ENCODE peak calls at places on chromosomes 6 and 20, in four cellular contexts. P is neuronal stem cell, E is H9, N is mesenchymal stem cell. I is an unnamed sample.

GRCh38 chr6:84860954-84861353 is 96.6 kb upstream of the TBX18 start:
- DNase-seq in E (no peak), P (no peak), N (no peak), I (no peak)

GRCh38 chr20:57023007-57023406 is 243.4 kb downstream of the BMP7 start:
- DNase-seq in E (no peak), N (no peak), P (no peak), I (no peak)

GRCh38 chr6:21593412-21593926 is at the start of gene SOX4:
- DNase-seq in N (peak; percentile 99), P (peak; percentile 93), E (peak; percentile 97), I (peak; percentile 90)

GRCh38 chr20:31841928-31842327 is 3.5 kb downstream of the FOXS1 start:
- DNase-seq in N (peak; percentile 43), P (no peak), E (no peak), I (no peak)

GRCh38 chr6:25006565-25007001 is 70.8 kb upstream of the RIPOR2 start:
- DNase-seq in P (no peak), E (no peak), N (peak; percentile 68), I (peak; percentile 45)

GRCh38 chr20:56986476-56986875 is 280.0 kb downstream of the BMP7 start:
- DNase-seq in N (no peak), E (no peak), P (no peak), I (no peak)

GRCh38 chr6:121263742-121264141 is 70.5 kb downstream of the TBC1D32 start:
- DNase-seq in E (no peak), P (no peak), N (no peak), I (no peak)

GRCh38 chr20:49891486-49891885 is 23.8 kb downstream of the SPATA2 start:
- DNase-seq in E (no peak), P (no peak), N (no peak), I (no peak)

GRCh38 chr6:79526897-79527296 is 10.3 kb downstream of the LCA5 start:
- DNase-seq in E (no peak), N (no peak), P (no peak), I (no peak)

GRCh38 chr6:116369540-116370327 is 1.0 kb upstream of the DSE start:
- DNase-seq in P (no peak), E (no peak), N (no peak), I (no peak)

GRCh38 chr6:44782198-44782597 is 394.7 kb downstream of the CDC5L start:
- DNase-seq in P (no peak), E (no peak), N (no peak), I (no peak)
- H4K91ac ChIP-seq in P (no peak overlapping the region), E (no peak overlapping the region), N (no peak overlapping the region), I (no peak overlapping the region)

GRCh38 chr6:142361345-142361744 is 59.5 kb downstream of the ADGRG6 start:
- DNase-seq in P (no peak), E (no peak), N (peak; percentile 86), I (no peak)
- H2AK5ac ChIP-seq in P (no peak overlapping the region), E (no peak overlapping the region), N (peak overlapping the region; percentile 7), I (no peak overlapping the region)

DNA sequence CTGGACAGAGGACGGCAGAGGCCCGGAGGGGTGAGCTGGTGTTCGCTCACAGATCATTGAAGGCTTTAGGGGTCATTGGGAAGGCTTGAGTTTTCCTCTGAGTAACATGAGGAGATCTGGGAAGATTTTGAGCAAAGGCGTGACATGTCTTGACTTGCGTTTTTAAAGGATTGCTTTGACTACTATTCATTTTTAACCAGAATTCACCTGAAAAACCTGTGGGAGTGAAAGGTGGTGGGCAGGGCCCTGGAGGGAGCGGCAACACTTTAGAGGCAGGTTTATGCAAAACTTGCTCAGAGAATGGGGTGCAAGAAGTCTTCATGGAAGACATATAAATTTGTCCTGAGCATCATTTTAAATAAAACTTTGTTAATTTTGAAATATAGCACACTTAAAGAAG is 72.2 kb upstream of the EEF1E1 start:
- DNase-seq in N (no peak), E (no peak), P (no peak), I (no peak)
- H2BK12ac ChIP-seq in N (no peak overlapping the region), E (no peak overlapping the region), P (no peak overlapping the region), I (peak overlapping the region; percentile 88)

GRCh38 chr6:8825726-8826125 is 390.4 kb upstream of the SLC35B3 start:
- DNase-seq in N (no peak), E (no peak), P (no peak), I (no peak)
- H4K91ac ChIP-seq in N (no peak overlapping the region), E (no peak overlapping the region), P (no peak overlapping the region), I (no peak overlapping the region)

DNA sequence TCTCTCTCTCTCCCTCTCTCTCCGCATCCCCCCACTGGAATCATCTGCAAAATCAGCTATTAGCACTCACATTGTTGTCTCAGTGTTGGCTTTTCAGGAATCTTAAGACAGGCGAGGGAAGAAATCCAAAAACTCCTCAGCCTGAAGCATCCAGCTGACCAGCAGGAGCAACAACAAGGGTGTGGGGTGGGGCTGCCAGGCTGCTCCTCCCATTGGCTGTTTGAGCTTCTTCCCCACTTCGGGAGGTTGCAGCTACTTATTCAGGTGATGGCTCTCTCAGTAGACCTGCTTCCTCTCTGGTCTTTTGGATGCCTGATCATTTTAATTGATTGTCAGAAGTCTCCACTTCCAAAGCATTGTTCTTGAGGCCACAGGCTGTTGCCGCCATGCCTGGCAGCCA is 24.1 kb upstream of the SLC32A1 start:
- DNase-seq in N (no peak), P (no peak), E (peak; percentile 52), I (no peak)
- H2AK5ac ChIP-seq in N (no peak overlapping the region), P (no peak overlapping the region), E (no peak overlapping the region), I (no peak overlapping the region)

GRCh38 chr6:163937071-163937470 is 522.6 kb downstream of the QKI start:
- DNase-seq in N (no peak), E (no peak), P (no peak), I (no peak)
- H2BK12ac ChIP-seq in N (no peak overlapping the region), E (no peak overlapping the region), P (no peak overlapping the region), I (no peak overlapping the region)

I was measured in trophoblast cell.